ENCODE peak calls at places on chromosomes 3 and 15, in five cellular contexts. One of them, this sample, is unnamed.

GRCh38 chr15:82966671-82967071 is 14.2 kb upstream of the HOMER2 start:
- DNase-seq in K562: no peak
- DNase-seq in H1: no peak
- DNase-seq in GM12878: peak
- DNase-seq in HepG2: no peak
- DNase-seq in this sample: no peak

GRCh38 chr15:30033763-30034162 is 49.0 kb upstream of the GOLGA8J start:
- DNase-seq in K562: no peak
- DNase-seq in H1: no peak
- DNase-seq in GM12878: no peak
- DNase-seq in HepG2: no peak
- DNase-seq in this sample: no peak

GRCh38 chr15:38017721-38018120 is 83.3 kb downstream of the TMCO5A start:
- DNase-seq in K562: no peak
- DNase-seq in H1: no peak
- DNase-seq in GM12878: peak
- DNase-seq in HepG2: no peak
- DNase-seq in this sample: no peak

GRCh38 chr15:25237291-25237978 is 201.4 kb downstream of the UBE3A start:
- DNase-seq in K562: no peak
- DNase-seq in H1: no peak
- DNase-seq in GM12878: no peak
- DNase-seq in HepG2: no peak
- DNase-seq in this sample: no peak

GRCh38 chr3:41450416-41451231 is 251.3 kb downstream of the CTNNB1 start:
- DNase-seq in K562: no peak
- DNase-seq in H1: no peak
- DNase-seq in GM12878: no peak
- DNase-seq in HepG2: no peak
- DNase-seq in this sample: no peak

GRCh38 chr3:10189557-10190374 is 25.0 kb downstream of the IRAK2 start:
- DNase-seq in K562: no peak
- DNase-seq in H1: no peak
- DNase-seq in GM12878: peak
- DNase-seq in HepG2: no peak
- DNase-seq in this sample: peak

GRCh38 chr3:108973019-108973418 is 19.3 kb upstream of the GUCA1C start:
- DNase-seq in K562: no peak
- DNase-seq in H1: no peak
- DNase-seq in GM12878: no peak
- DNase-seq in HepG2: no peak
- DNase-seq in this sample: no peak

GRCh38 chr3:190543656-190544055 is 29.8 kb downstream of the IL1RAP start:
- DNase-seq in K562: no peak
- DNase-seq in H1: no peak
- DNase-seq in GM12878: no peak
- DNase-seq in HepG2: no peak
- DNase-seq in this sample: no peak

GRCh38 chr3:128707935-128708494 is 18.0 kb upstream of the RAB7A start:
- DNase-seq in K562: no peak
- DNase-seq in H1: no peak
- DNase-seq in GM12878: no peak
- DNase-seq in HepG2: peak
- DNase-seq in this sample: no peak

GRCh38 chr3:147324356-147324755 is 82.0 kb downstream of the ZIC4 start:
- DNase-seq in K562: no peak
- DNase-seq in H1: no peak
- DNase-seq in GM12878: no peak
- DNase-seq in HepG2: no peak
- DNase-seq in this sample: no peak

GRCh38 chr3:173826901-173827609 is 429.5 kb downstream of the NLGN1 start:
- DNase-seq in K562: no peak
- DNase-seq in H1: no peak
- DNase-seq in GM12878: no peak
- DNase-seq in HepG2: no peak
- DNase-seq in this sample: no peak

GRCh38 chr3:148464246-148464645 is 233.5 kb upstream of the AGTR1 start:
- DNase-seq in K562: no peak
- DNase-seq in H1: no peak
- DNase-seq in GM12878: no peak
- DNase-seq in HepG2: no peak
- DNase-seq in this sample: no peak

GRCh38 chr3:53518495-53518981 is 24.1 kb downstream of the CACNA1D start:
- DNase-seq in K562: no peak
- DNase-seq in H1: no peak
- DNase-seq in GM12878: no peak
- DNase-seq in HepG2: no peak
- DNase-seq in this sample: no peak

DNA sequence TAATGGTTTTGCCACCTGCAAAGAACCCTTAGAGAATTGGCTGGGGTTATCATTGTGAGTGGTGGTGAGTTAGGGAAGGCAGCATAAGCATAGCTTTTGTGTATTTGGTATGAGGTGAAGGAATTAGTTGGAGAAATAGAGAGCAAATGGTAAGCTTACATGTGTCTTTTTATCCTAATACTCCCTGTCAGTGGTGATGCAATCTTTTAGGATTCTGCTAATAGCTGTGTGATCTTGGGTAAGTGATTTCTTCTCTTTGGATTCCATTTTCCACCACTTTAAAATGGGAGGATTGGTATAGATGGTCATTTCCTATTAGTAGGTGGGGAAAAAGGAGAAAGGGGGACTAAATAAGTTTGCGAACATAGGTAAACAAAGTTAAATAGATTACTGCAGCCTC is 30.9 kb downstream of the PIAS1 start:
- DNase-seq in K562: no peak
- DNase-seq in H1: no peak
- DNase-seq in GM12878: no peak
- DNase-seq in HepG2: no peak
- DNase-seq in this sample: no peak
- TF ChIP-seq TAF1 in K562: no peak
- TF ChIP-seq TAF1 in H1: no peak
- TF ChIP-seq TAF1 in GM12878: no peak
- TF ChIP-seq TAF1 in HepG2: no peak
- TF ChIP-seq TAF1 in this sample: no peak

GRCh38 chr3:154598166-154598565 is 168.2 kb upstream of the GPR149 start:
- DNase-seq in K562: no peak
- DNase-seq in H1: no peak
- DNase-seq in GM12878: no peak
- DNase-seq in HepG2: no peak
- DNase-seq in this sample: no peak
- TF ChIP-seq CHD2 in K562: no peak
- TF ChIP-seq CHD2 in H1: no peak
- TF ChIP-seq CHD2 in GM12878: no peak
- TF ChIP-seq CHD2 in HepG2: no peak
- TF ChIP-seq CHD2 in this sample: no peak

DNA sequence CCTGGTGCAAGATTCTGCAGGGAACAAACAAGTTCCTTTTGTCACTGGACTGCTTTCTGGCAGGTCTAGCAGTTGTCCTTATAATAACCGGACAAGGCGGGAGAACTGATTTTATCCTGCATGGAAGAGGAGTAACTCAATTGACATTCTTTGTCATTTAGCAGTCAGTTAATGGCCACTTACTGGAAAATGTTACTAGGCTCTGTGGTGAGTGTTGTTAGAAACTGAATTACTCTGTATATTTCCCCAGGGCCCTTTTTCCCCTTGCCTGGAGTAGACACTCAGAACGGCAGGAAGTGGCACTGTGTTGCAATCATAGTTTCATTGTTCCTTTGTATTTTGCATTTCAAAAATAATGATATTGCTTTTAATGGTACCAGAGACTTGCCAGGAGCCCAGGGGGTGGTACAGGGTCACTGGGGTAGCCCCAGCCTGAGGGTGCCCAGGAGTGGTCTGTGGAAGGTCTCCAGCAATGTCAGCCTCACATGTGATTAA is 318.6 kb upstream of the LRRFIP2 start:
- DNase-seq in K562: no peak
- DNase-seq in H1: no peak
- DNase-seq in GM12878: no peak
- DNase-seq in HepG2: no peak
- DNase-seq in this sample: peak
- TF ChIP-seq TAF1 in K562: no peak
- TF ChIP-seq TAF1 in H1: no peak
- TF ChIP-seq TAF1 in GM12878: no peak
- TF ChIP-seq TAF1 in HepG2: no peak
- TF ChIP-seq TAF1 in this sample: no peak

GRCh38 chr3:155683321-155683720 is 61.5 kb downstream of the PLCH1 start:
- DNase-seq in K562: no peak
- DNase-seq in H1: no peak
- DNase-seq in GM12878: no peak
- DNase-seq in HepG2: no peak
- DNase-seq in this sample: no peak

GRCh38 chr3:155688481-155688880 is 56.4 kb downstream of the PLCH1 start:
- DNase-seq in K562: no peak
- DNase-seq in H1: no peak
- DNase-seq in GM12878: no peak
- DNase-seq in HepG2: no peak
- DNase-seq in this sample: no peak
- TF ChIP-seq CHD2 in K562: no peak
- TF ChIP-seq CHD2 in H1: no peak
- TF ChIP-seq CHD2 in GM12878: no peak
- TF ChIP-seq CHD2 in HepG2: no peak
- TF ChIP-seq CHD2 in this sample: no peak

DNA sequence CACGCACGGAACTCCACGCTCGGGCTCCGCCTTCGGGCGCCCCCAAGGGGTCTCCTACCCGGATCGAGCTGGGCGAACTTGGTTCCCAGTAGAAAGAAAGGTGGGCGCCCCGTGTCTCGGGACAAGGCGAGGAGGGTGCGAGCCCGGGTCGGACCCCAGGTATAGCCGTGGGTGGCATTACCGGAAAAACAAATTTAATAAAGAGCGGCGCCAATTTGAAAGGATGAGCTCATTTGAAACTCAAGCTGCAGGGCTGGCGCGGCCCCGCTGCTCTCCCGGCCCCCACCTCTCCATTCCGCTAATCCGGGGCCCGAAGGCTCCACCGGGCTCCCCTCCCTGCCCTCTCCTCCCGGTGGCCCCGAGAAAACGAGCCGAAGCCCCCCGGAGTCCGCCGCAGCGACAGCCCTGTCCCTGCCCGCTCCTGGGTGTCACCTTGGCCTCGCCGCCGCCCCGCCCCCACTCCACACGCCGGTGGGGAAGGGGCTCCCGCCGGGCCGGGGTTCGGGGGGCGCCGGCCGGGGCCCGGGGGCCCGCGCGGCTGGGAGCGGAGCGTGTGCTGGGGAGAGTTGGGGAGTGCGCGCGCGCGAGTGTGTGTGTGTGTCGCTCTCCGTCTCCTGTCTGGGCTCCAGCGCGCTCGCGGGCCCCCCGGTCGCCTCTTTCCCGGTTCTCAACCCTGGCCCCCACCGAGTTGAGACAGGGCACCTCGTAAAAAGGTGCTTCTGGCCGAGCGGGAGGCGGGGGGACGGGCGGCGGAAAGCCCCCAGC is 1.4 kb downstream of the IGF2BP2 start:
- DNase-seq in K562: peak
- DNase-seq in H1: peak
- DNase-seq in GM12878: no peak
- DNase-seq in HepG2: no peak
- DNase-seq in this sample: peak
- TF ChIP-seq TAF1 in K562: peak
- TF ChIP-seq TAF1 in H1: no peak
- TF ChIP-seq TAF1 in GM12878: no peak
- TF ChIP-seq TAF1 in HepG2: no peak
- TF ChIP-seq TAF1 in this sample: no peak

GRCh38 chr15:67618312-67618711 is 75.8 kb downstream of the MAP2K5 start:
- DNase-seq in K562: no peak
- DNase-seq in H1: no peak
- DNase-seq in GM12878: no peak
- DNase-seq in HepG2: no peak
- DNase-seq in this sample: peak
- TF ChIP-seq CHD2 in K562: no peak
- TF ChIP-seq CHD2 in H1: no peak
- TF ChIP-seq CHD2 in GM12878: no peak
- TF ChIP-seq CHD2 in HepG2: no peak
- TF ChIP-seq CHD2 in this sample: peak

GRCh38 chr15:66514586-66514985 is 9.5 kb downstream of the ZWILCH start:
- DNase-seq in K562: no peak
- DNase-seq in H1: no peak
- DNase-seq in GM12878: no peak
- DNase-seq in HepG2: no peak
- DNase-seq in this sample: no peak

GRCh38 chr15:66515901-66516322 is 10.8 kb downstream of the ZWILCH start:
- DNase-seq in K562: no peak
- DNase-seq in H1: no peak
- DNase-seq in GM12878: no peak
- DNase-seq in HepG2: no peak
- DNase-seq in this sample: no peak
- TF ChIP-seq TAF1 in K562: no peak
- TF ChIP-seq TAF1 in H1: no peak
- TF ChIP-seq TAF1 in GM12878: no peak
- TF ChIP-seq TAF1 in HepG2: no peak
- TF ChIP-seq TAF1 in this sample: no peak

GRCh38 chr3:14423963-14424362 is 21.6 kb downstream of the SLC6A6 start:
- DNase-seq in K562: no peak
- DNase-seq in H1: no peak
- DNase-seq in GM12878: no peak
- DNase-seq in HepG2: no peak
- DNase-seq in this sample: no peak
- TF ChIP-seq CHD2 in K562: no peak
- TF ChIP-seq CHD2 in H1: no peak
- TF ChIP-seq CHD2 in GM12878: no peak
- TF ChIP-seq CHD2 in HepG2: no peak
- TF ChIP-seq CHD2 in this sample: no peak

DNA sequence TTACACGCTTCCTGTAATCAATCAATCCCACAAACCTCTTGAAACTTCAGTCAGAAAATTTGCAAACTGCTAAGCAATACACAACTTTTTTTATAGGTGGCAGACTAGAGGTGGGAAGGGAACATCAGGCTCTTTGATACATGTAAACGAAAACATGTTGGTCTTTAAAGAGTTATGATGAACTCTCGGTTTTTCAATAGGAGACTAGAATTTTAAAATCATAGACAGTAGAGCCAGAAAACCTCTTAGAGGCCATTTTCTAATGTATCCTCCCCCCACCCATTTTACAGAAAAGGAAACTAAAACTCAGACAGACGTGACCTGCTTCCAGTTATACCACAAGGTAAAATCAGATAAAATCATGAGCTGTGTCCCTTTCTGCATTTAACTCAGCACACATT is 179.1 kb upstream of the LPP start:
- DNase-seq in K562: no peak
- DNase-seq in H1: no peak
- DNase-seq in GM12878: no peak
- DNase-seq in HepG2: no peak
- DNase-seq in this sample: no peak
- TF ChIP-seq TAF1 in K562: no peak
- TF ChIP-seq TAF1 in H1: no peak
- TF ChIP-seq TAF1 in GM12878: no peak
- TF ChIP-seq TAF1 in HepG2: no peak
- TF ChIP-seq TAF1 in this sample: no peak